ENCODE peak calls at places on chromosomes 2 and 18, in four cellular contexts. O is dorsolateral prefrontal cortex, A is left colon, D is adrenal gland. L is an unnamed sample.

GRCh38 chr2:128234613-128235012 is 84.1 kb downstream of the HS6ST1 start:
- DNase-seq in O (no peak), A (no peak), D (no peak), L (no peak)

GRCh38 chr2:189854152-189854551 is 69.9 kb downstream of the PMS1 start:
- DNase-seq in O (no peak), A (no peak), D (no peak), L (no peak)

GRCh38 chr2:73283545-73284295 is 558 bp downstream of the FBXO41 start:
- DNase-seq in O (no peak), A (no peak), D (no peak), L (no peak)

GRCh38 chr2:231900975-231901374 is 25.2 kb downstream of the NPPC start:
- DNase-seq in O (peak), A (no peak), D (no peak), L (no peak)

GRCh38 chr2:239353697-239354096 is 47.1 kb downstream of the HDAC4 start:
- DNase-seq in O (no peak), A (no peak), D (no peak), L (no peak)

GRCh38 chr2:141933226-141933625 is 197.6 kb downstream of the LRP1B start:
- DNase-seq in O (no peak), A (no peak), D (no peak), L (no peak)

GRCh38 chr2:218149865-218150264 is 16.9 kb downstream of the CXCR1 start:
- DNase-seq in O (no peak), A (no peak), D (no peak), L (no peak)

GRCh38 chr2:70627499-70627898 is 73.9 kb upstream of the TGFA start:
- DNase-seq in O (no peak), A (no peak), D (no peak), L (no peak)

GRCh38 chr2:53884883-53885282 is 25.1 kb upstream of the GPR75 start:
- DNase-seq in O (no peak), A (no peak), D (no peak), L (no peak)

GRCh38 chr18:37545461-37545860 is 20.1 kb downstream of the CELF4 start:
- DNase-seq in O (no peak), A (no peak), D (no peak), L (no peak)

GRCh38 chr2:239148495-239149200 is 252.2 kb downstream of the HDAC4 start:
- DNase-seq in O (no peak), A (peak), D (no peak), L (no peak)

GRCh38 chr2:140658766-140659165 is 1472.0 kb downstream of the LRP1B start:
- DNase-seq in O (no peak), A (no peak), D (no peak), L (no peak)

GRCh38 chr18:35775887-35776286 is 194.3 kb downstream of the GALNT1 start:
- DNase-seq in O (no peak), A (no peak), D (no peak), L (no peak)

GRCh38 chr2:191836853-191837769 is 9.8 kb downstream of the CAVIN2 start:
- DNase-seq in O (no peak), A (no peak), D (no peak), L (no peak)

GRCh38 chr2:130807659-130808385 is 28.9 kb upstream of the ARHGEF4 start:
- DNase-seq in O (no peak), A (peak), D (no peak), L (no peak)

GRCh38 chr18:3450358-3451107 is 561 bp downstream of the TGIF1 start:
- DNase-seq in O (no peak), A (peak), D (peak), L (peak)

GRCh38 chr18:13138822-13139139 is 79.8 kb upstream of the LDLRAD4 start:
- DNase-seq in O (no peak), A (no peak), D (no peak), L (no peak)